ENCODE peak calls at places on chromosomes 13 and 19, in seven cellular contexts. One of them, this sample, is unnamed.

GRCh38 chr19:35518313-35518712 is 4.9 kb upstream of the DMKN start:
- DNase-seq in HEK293T: no peak
- DNase-seq in H1: no peak
- DNase-seq in K562: no peak
- DNase-seq in HCT116: peak
- DNase-seq in HepG2: no peak
- DNase-seq in GM12878: no peak
- DNase-seq in this sample: no peak

GRCh38 chr13:34469212-34469983 is 472.7 kb upstream of the NBEA start:
- DNase-seq in GM12878: no peak
- DNase-seq in K562: no peak
- DNase-seq in HCT116: no peak
- DNase-seq in H1: no peak
- DNase-seq in HepG2: no peak
- DNase-seq in HEK293T: no peak
- DNase-seq in this sample: no peak

GRCh38 chr13:46698910-46699460 is 98.0 kb downstream of the ESD start:
- DNase-seq in HEK293T: no peak
- DNase-seq in HepG2: no peak
- DNase-seq in K562: peak
- DNase-seq in HCT116: no peak
- DNase-seq in H1: no peak
- DNase-seq in GM12878: no peak
- DNase-seq in this sample: no peak

GRCh38 chr19:14476663-14477401 is 1.7 kb upstream of the PTGER1 start:
- DNase-seq in HepG2: no peak
- DNase-seq in HEK293T: peak
- DNase-seq in H1: no peak
- DNase-seq in K562: peak
- DNase-seq in GM12878: no peak
- DNase-seq in HCT116: peak
- DNase-seq in this sample: no peak

GRCh38 chr13:50732712-50733111 is 110.8 kb downstream of the DLEU7 start:
- DNase-seq in HepG2: no peak
- DNase-seq in K562: no peak
- DNase-seq in HCT116: no peak
- DNase-seq in H1: no peak
- DNase-seq in GM12878: no peak
- DNase-seq in HEK293T: no peak
- DNase-seq in this sample: no peak

GRCh38 chr13:73865027-73865426 is 269.2 kb downstream of the KLF12 start:
- DNase-seq in HCT116: no peak
- DNase-seq in GM12878: no peak
- DNase-seq in H1: no peak
- DNase-seq in HEK293T: no peak
- DNase-seq in K562: no peak
- DNase-seq in HepG2: no peak
- DNase-seq in this sample: no peak

GRCh38 chr19:33376423-33376822 is 2.9 kb downstream of the CEBPG start:
- DNase-seq in GM12878: no peak
- DNase-seq in HCT116: peak
- DNase-seq in K562: no peak
- DNase-seq in HEK293T: no peak
- DNase-seq in H1: no peak
- DNase-seq in HepG2: peak
- DNase-seq in this sample: no peak

GRCh38 chr19:1245884-1246816 is 2.2 kb upstream of the MIDN start:
- DNase-seq in GM12878: no peak
- DNase-seq in K562: no peak
- DNase-seq in HEK293T: no peak
- DNase-seq in HepG2: peak
- DNase-seq in HCT116: no peak
- DNase-seq in H1: no peak
- DNase-seq in this sample: peak

GRCh38 chr19:40611900-40612698 is 10.9 kb downstream of the LTBP4 start:
- DNase-seq in GM12878: no peak
- DNase-seq in HCT116: no peak
- DNase-seq in H1: no peak
- DNase-seq in HepG2: no peak
- DNase-seq in HEK293T: no peak
- DNase-seq in K562: no peak
- DNase-seq in this sample: no peak

GRCh38 chr13:41802684-41803554 is 158.0 kb downstream of the VWA8 start:
- DNase-seq in HepG2: no peak
- DNase-seq in GM12878: no peak
- DNase-seq in HEK293T: no peak
- DNase-seq in H1: no peak
- DNase-seq in HCT116: no peak
- DNase-seq in K562: no peak
- DNase-seq in this sample: no peak

GRCh38 chr13:98443329-98443728 is 133.6 kb downstream of the STK24 start:
- DNase-seq in K562: no peak
- DNase-seq in HEK293T: no peak
- DNase-seq in HepG2: no peak
- DNase-seq in H1: no peak
- DNase-seq in GM12878: no peak
- DNase-seq in HCT116: no peak
- DNase-seq in this sample: no peak

GRCh38 chr13:100636004-100636403 is 38.6 kb downstream of the TMTC4 start:
- DNase-seq in HCT116: no peak
- DNase-seq in H1: no peak
- DNase-seq in HEK293T: no peak
- DNase-seq in HepG2: no peak
- DNase-seq in GM12878: no peak
- DNase-seq in K562: no peak
- DNase-seq in this sample: no peak

GRCh38 chr19:50568321-50569022 is at the start of gene LRRC4B:
- DNase-seq in HCT116: no peak
- DNase-seq in H1: no peak
- DNase-seq in K562: peak
- DNase-seq in HEK293T: peak
- DNase-seq in HepG2: no peak
- DNase-seq in GM12878: no peak
- DNase-seq in this sample: peak

GRCh38 chr13:21673592-21674270 is 2.9 kb downstream of the FGF9 start:
- DNase-seq in GM12878: no peak
- DNase-seq in H1: no peak
- DNase-seq in HCT116: no peak
- DNase-seq in HEK293T: peak
- DNase-seq in K562: peak
- DNase-seq in HepG2: no peak
- DNase-seq in this sample: peak

GRCh38 chr13:100674363-100674847 is at the start of gene TMTC4:
- DNase-seq in HepG2: peak
- DNase-seq in GM12878: no peak
- DNase-seq in HCT116: no peak
- DNase-seq in HEK293T: peak
- DNase-seq in K562: peak
- DNase-seq in H1: no peak
- DNase-seq in this sample: no peak

GRCh38 chr13:62629618-62630017 is 1214.0 kb upstream of the PCDH20 start:
- DNase-seq in GM12878: no peak
- DNase-seq in HCT116: no peak
- DNase-seq in K562: no peak
- DNase-seq in H1: no peak
- DNase-seq in HEK293T: no peak
- DNase-seq in HepG2: no peak
- DNase-seq in this sample: no peak

GRCh38 chr19:6773323-6773931 is 919 bp downstream of the VAV1 start:
- DNase-seq in K562: no peak
- DNase-seq in H1: no peak
- DNase-seq in HEK293T: no peak
- DNase-seq in GM12878: peak
- DNase-seq in HCT116: no peak
- DNase-seq in HepG2: no peak
- DNase-seq in this sample: no peak

GRCh38 chr13:46116653-46117502 is 12.0 kb upstream of the CPB2 start:
- DNase-seq in K562: no peak
- DNase-seq in HepG2: no peak
- DNase-seq in H1: no peak
- DNase-seq in GM12878: no peak
- DNase-seq in HEK293T: no peak
- DNase-seq in HCT116: no peak
- DNase-seq in this sample: no peak

DNA sequence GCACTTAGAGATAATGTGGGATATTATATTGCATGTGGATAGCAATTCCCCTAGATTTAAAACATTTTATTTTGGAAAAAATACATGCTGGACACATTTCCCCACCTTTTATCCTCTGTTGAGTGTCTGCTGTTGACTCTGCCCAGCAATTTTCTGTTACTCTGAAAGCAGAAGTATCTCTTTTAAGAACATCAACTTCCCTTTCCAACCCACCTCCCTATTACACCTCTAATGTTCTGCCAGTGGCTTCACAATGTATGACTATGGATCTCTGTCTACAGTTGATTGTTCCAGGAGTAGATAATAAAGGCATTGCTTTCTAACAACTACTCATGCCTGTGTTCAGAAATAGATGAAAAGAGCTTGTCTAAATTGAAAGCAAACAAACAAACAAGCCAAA is 754.8 kb upstream of the SLITRK6 start:
- DNase-seq in GM12878: no peak
- DNase-seq in H1: no peak
- DNase-seq in K562: no peak
- DNase-seq in HCT116: no peak
- DNase-seq in HepG2: no peak
- DNase-seq in HEK293T: no peak
- DNase-seq in this sample: no peak
- TF ChIP-seq SP1 in GM12878: no peak
- TF ChIP-seq SP1 in H1: no peak
- TF ChIP-seq SP1 in K562: no peak
- TF ChIP-seq SP1 in HCT116: no peak
- TF ChIP-seq SP1 in HepG2: no peak
- TF ChIP-seq SP1 in HEK293T: no peak
- TF ChIP-seq SP1 in this sample: no peak

GRCh38 chr19:23774156-23774971 is 15.7 kb upstream of the ZNF681 start:
- DNase-seq in HEK293T: no peak
- DNase-seq in GM12878: no peak
- DNase-seq in HepG2: no peak
- DNase-seq in HCT116: no peak
- DNase-seq in K562: no peak
- DNase-seq in H1: no peak
- DNase-seq in this sample: no peak
- TF ChIP-seq SP1 in HEK293T: no peak
- TF ChIP-seq SP1 in GM12878: no peak
- TF ChIP-seq SP1 in HepG2: no peak
- TF ChIP-seq SP1 in HCT116: no peak
- TF ChIP-seq SP1 in K562: no peak
- TF ChIP-seq SP1 in H1: no peak
- TF ChIP-seq SP1 in this sample: no peak

DNA sequence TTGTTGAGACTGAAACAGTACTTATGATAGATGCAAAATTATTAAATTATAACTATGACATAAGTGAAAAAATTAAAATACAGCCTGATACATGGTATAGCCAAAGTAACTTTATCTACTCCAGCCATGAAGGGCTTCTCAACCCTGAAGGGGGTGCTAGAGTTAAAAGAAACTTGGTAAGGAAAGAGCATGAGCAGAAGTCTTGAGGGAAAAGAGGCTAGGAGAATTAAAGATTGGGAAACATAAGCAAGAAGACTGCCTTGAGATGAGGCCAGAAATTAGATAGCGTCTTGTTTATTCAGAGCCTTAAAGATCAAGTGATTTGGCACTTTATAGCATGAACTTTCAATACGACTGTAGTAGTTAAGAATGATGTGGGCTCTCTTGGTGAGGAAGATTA is 385.5 kb upstream of the PRR20A start:
- DNase-seq in H1: no peak
- DNase-seq in HepG2: no peak
- DNase-seq in HCT116: no peak
- DNase-seq in K562: no peak
- DNase-seq in HEK293T: peak
- DNase-seq in GM12878: no peak
- DNase-seq in this sample: no peak
- TF ChIP-seq SP1 in H1: no peak
- TF ChIP-seq SP1 in HepG2: no peak
- TF ChIP-seq SP1 in HCT116: no peak
- TF ChIP-seq SP1 in K562: no peak
- TF ChIP-seq SP1 in HEK293T: no peak
- TF ChIP-seq SP1 in GM12878: no peak
- TF ChIP-seq SP1 in this sample: no peak

GRCh38 chr13:113449693-113450347 is 3.5 kb downstream of the ADPRHL1 start:
- DNase-seq in HepG2: no peak
- DNase-seq in K562: no peak
- DNase-seq in HCT116: no peak
- DNase-seq in GM12878: no peak
- DNase-seq in HEK293T: no peak
- DNase-seq in H1: no peak
- DNase-seq in this sample: no peak

GRCh38 chr13:113448545-113448884 is 4.8 kb downstream of the ADPRHL1 start:
- DNase-seq in K562: no peak
- DNase-seq in H1: no peak
- DNase-seq in HepG2: peak
- DNase-seq in HEK293T: no peak
- DNase-seq in GM12878: no peak
- DNase-seq in HCT116: peak
- DNase-seq in this sample: no peak

GRCh38 chr13:113447596-113447995 is 5.7 kb downstream of the ADPRHL1 start:
- DNase-seq in HEK293T: no peak
- DNase-seq in HepG2: no peak
- DNase-seq in GM12878: no peak
- DNase-seq in HCT116: no peak
- DNase-seq in K562: no peak
- DNase-seq in H1: no peak
- DNase-seq in this sample: no peak

GRCh38 chr13:113446488-113446854 is 6.8 kb downstream of the ADPRHL1 start:
- DNase-seq in HCT116: no peak
- DNase-seq in GM12878: no peak
- DNase-seq in HepG2: no peak
- DNase-seq in K562: no peak
- DNase-seq in H1: no peak
- DNase-seq in HEK293T: no peak
- DNase-seq in this sample: no peak

GRCh38 chr13:113448885-113449692 is 4.2 kb downstream of the ADPRHL1 start:
- DNase-seq in HCT116: peak
- DNase-seq in H1: no peak
- DNase-seq in HEK293T: peak
- DNase-seq in GM12878: peak
- DNase-seq in K562: peak
- DNase-seq in HepG2: peak
- DNase-seq in this sample: no peak
- TF ChIP-seq SP1 in HCT116: no peak
- TF ChIP-seq SP1 in H1: no peak
- TF ChIP-seq SP1 in HEK293T: no peak
- TF ChIP-seq SP1 in GM12878: no peak
- TF ChIP-seq SP1 in K562: peak
- TF ChIP-seq SP1 in HepG2: no peak
- TF ChIP-seq SP1 in this sample: no peak